ENCODE peak calls at places on chromosomes 1 and 21, in four cellular contexts. One of them, this sample, is unnamed.

GRCh38 chr1:18927654-18928272 is 25.4 kb upstream of the ALDH4A1 start:
- DNase-seq in heart left ventricle: no peak
- DNase-seq in amniotic stem cell: no peak
- DNase-seq in HS-5: no peak
- DNase-seq in this sample: no peak

GRCh38 chr1:30506785-30507312 is 216.5 kb downstream of the MATN1 start:
- DNase-seq in amniotic stem cell: no peak
- DNase-seq in HS-5: no peak
- DNase-seq in heart left ventricle: no peak
- DNase-seq in this sample: no peak

GRCh38 chr1:17531682-17532487 is 7.6 kb upstream of the ARHGEF10L start:
- DNase-seq in HS-5: no peak
- DNase-seq in amniotic stem cell: no peak
- DNase-seq in heart left ventricle: peak
- DNase-seq in this sample: no peak

GRCh38 chr1:192786617-192787016 is 22.2 kb upstream of the RGS2 start:
- DNase-seq in heart left ventricle: no peak
- DNase-seq in HS-5: no peak
- DNase-seq in amniotic stem cell: no peak
- DNase-seq in this sample: no peak

GRCh38 chr1:47433037-47433421 is 4.8 kb upstream of the FOXD2 start:
- DNase-seq in amniotic stem cell: no peak
- DNase-seq in HS-5: no peak
- DNase-seq in heart left ventricle: no peak
- DNase-seq in this sample: no peak

GRCh38 chr1:204506091-204506968 is 9.9 kb upstream of the MDM4 start:
- DNase-seq in HS-5: peak
- DNase-seq in amniotic stem cell: peak
- DNase-seq in heart left ventricle: peak
- DNase-seq in this sample: peak

GRCh38 chr1:67429528-67430357 is 459 bp downstream of the SERBP1 start:
- DNase-seq in HS-5: no peak
- DNase-seq in heart left ventricle: peak
- DNase-seq in amniotic stem cell: no peak
- DNase-seq in this sample: peak

GRCh38 chr1:36352141-36352909 is 28.9 kb upstream of the EVA1B start:
- DNase-seq in amniotic stem cell: no peak
- DNase-seq in HS-5: no peak
- DNase-seq in heart left ventricle: no peak
- DNase-seq in this sample: no peak

GRCh38 chr1:43492816-43493215 is 37.9 kb upstream of the PTPRF start:
- DNase-seq in heart left ventricle: no peak
- DNase-seq in amniotic stem cell: no peak
- DNase-seq in HS-5: no peak
- DNase-seq in this sample: no peak

GRCh38 chr1:16152521-16153087 is 3.3 kb downstream of the EPHA2 start:
- DNase-seq in heart left ventricle: peak
- DNase-seq in amniotic stem cell: no peak
- DNase-seq in HS-5: no peak
- DNase-seq in this sample: no peak

GRCh38 chr21:37281993-37282392 is 14.9 kb upstream of the VPS26C start:
- DNase-seq in HS-5: no peak
- DNase-seq in amniotic stem cell: no peak
- DNase-seq in heart left ventricle: no peak
- DNase-seq in this sample: peak

GRCh38 chr1:210222288-210223006 is 10.1 kb upstream of the SERTAD4 start:
- DNase-seq in amniotic stem cell: no peak
- DNase-seq in heart left ventricle: no peak
- DNase-seq in HS-5: no peak
- DNase-seq in this sample: no peak

GRCh38 chr1:240004086-240004749 is 87.5 kb upstream of the FMN2 start:
- DNase-seq in HS-5: no peak
- DNase-seq in heart left ventricle: no peak
- DNase-seq in amniotic stem cell: no peak
- DNase-seq in this sample: peak

GRCh38 chr1:51697160-51697559 is 80.3 kb downstream of the OSBPL9 start:
- DNase-seq in heart left ventricle: no peak
- DNase-seq in amniotic stem cell: no peak
- DNase-seq in HS-5: no peak
- DNase-seq in this sample: no peak

GRCh38 chr1:181189691-181190361 is 101.3 kb downstream of the IER5 start:
- DNase-seq in heart left ventricle: peak
- DNase-seq in HS-5: no peak
- DNase-seq in amniotic stem cell: no peak
- DNase-seq in this sample: peak